ENCODE peak calls at places on chromosomes 2 and 18, in eight cellular contexts. T is astrocyte, Z is A549, Q is pancreas, R is colonic mucosa, S is heart left ventricle, X is OCI-LY7, W is mucosa of descending colon. C is an unnamed sample.

GRCh38 chr2:10668402-10669012 is 21.3 kb downstream of the NOL10 start:
- DNase-seq in T (peak; percentile 26), Z (peak; percentile 72), Q (no peak), R (peak; percentile 49), S (no peak), X (peak; percentile 75), W (no peak), C (no peak)

GRCh38 chr2:62461707-62462106 is 44.3 kb downstream of the TMEM17 start:
- DNase-seq in T (peak; percentile 74), Z (peak; percentile 38), Q (peak; percentile 79), R (no peak), S (no peak), X (no peak), W (no peak), C (no peak)

GRCh38 chr2:68736086-68736485 is 1.5 kb downstream of the ARHGAP25 start:
- DNase-seq in T (no peak), Z (no peak), Q (no peak), R (no peak), S (no peak), X (no peak), W (no peak), C (no peak)

GRCh38 chr2:200619275-200619674 is 33.5 kb downstream of the AOX1 start:
- DNase-seq in T (peak; percentile 27), Z (peak; percentile 62), Q (peak; percentile 48), R (no peak), S (no peak), X (no peak), W (no peak), C (no peak)

GRCh38 chr2:70984228-70984575 is 5.8 kb downstream of the ANKRD53 start:
- DNase-seq in T (no peak), Z (no peak), Q (no peak), R (no peak), S (no peak), X (no peak), W (no peak), C (no peak)

GRCh38 chr2:96485751-96486643 is 19.2 kb downstream of the NEURL3 start:
- DNase-seq in T (peak; percentile 88), Z (no peak), Q (peak; percentile 65), R (peak; percentile 72), S (peak; percentile 75), X (peak; percentile 5), W (peak; percentile 84), C (peak; percentile 88)

GRCh38 chr18:23316986-23317385 is 136.1 kb upstream of the RIOK3 start:
- DNase-seq in T (no peak), Z (no peak), Q (no peak), R (no peak), S (no peak), X (no peak), W (no peak), C (no peak)

GRCh38 chr2:26816893-26817292 is 31.0 kb downstream of the CENPA start:
- DNase-seq in T (no peak), Z (no peak), Q (no peak), R (peak; percentile 33), S (no peak), X (no peak), W (no peak), C (no peak)

GRCh38 chr2:159713691-159714585 is 1.6 kb downstream of the MARCHF7 start:
- DNase-seq in T (peak; percentile 71), Z (no peak), Q (no peak), R (no peak), S (no peak), X (peak; percentile 40), W (no peak), C (no peak)

GRCh38 chr18:64409511-64409910 is 260.6 kb upstream of the LINC00305 start:
- DNase-seq in T (no peak), Z (peak; percentile 4), Q (no peak), R (no peak), S (no peak), X (peak; percentile 33), W (no peak), C (no peak)

GRCh38 chr2:143229952-143230351 is 100.7 kb downstream of the ARHGAP15 start:
- DNase-seq in T (no peak), Z (no peak), Q (no peak), R (no peak), S (no peak), X (no peak), W (no peak), C (no peak)

GRCh38 chr2:1060372-1060771 is 109.7 kb downstream of the SNTG2 start:
- DNase-seq in T (no peak), Z (no peak), Q (no peak), R (no peak), S (no peak), X (no peak), W (no peak), C (no peak)
- TF ChIP-seq CTCF in T (no peak), Z (no peak), Q (no peak), R (no peak), S (no peak), X (no peak), W (no peak), C (no peak)

GRCh38 chr2:238864207-238865014 is 16.5 kb downstream of the TWIST2 start:
- DNase-seq in T (peak; percentile 99), Z (peak; percentile 96), Q (peak; percentile 59), R (peak; percentile 87), S (peak; percentile 61), X (no peak), W (peak; percentile 87), C (peak; percentile 87)

GRCh38 chr2:238863749-238864206 is 15.9 kb downstream of the TWIST2 start:
- DNase-seq in T (no peak), Z (no peak), Q (no peak), R (no peak), S (no peak), X (no peak), W (no peak), C (no peak)

GRCh38 chr2:238866656-238867277 is 18.9 kb downstream of the TWIST2 start:
- DNase-seq in T (no peak), Z (no peak), Q (no peak), R (no peak), S (no peak), X (no peak), W (no peak), C (no peak)

GRCh38 chr2:238865744-238866355 is 18.0 kb downstream of the TWIST2 start:
- DNase-seq in T (no peak), Z (no peak), Q (no peak), R (no peak), S (no peak), X (no peak), W (no peak), C (no peak)

DNA sequence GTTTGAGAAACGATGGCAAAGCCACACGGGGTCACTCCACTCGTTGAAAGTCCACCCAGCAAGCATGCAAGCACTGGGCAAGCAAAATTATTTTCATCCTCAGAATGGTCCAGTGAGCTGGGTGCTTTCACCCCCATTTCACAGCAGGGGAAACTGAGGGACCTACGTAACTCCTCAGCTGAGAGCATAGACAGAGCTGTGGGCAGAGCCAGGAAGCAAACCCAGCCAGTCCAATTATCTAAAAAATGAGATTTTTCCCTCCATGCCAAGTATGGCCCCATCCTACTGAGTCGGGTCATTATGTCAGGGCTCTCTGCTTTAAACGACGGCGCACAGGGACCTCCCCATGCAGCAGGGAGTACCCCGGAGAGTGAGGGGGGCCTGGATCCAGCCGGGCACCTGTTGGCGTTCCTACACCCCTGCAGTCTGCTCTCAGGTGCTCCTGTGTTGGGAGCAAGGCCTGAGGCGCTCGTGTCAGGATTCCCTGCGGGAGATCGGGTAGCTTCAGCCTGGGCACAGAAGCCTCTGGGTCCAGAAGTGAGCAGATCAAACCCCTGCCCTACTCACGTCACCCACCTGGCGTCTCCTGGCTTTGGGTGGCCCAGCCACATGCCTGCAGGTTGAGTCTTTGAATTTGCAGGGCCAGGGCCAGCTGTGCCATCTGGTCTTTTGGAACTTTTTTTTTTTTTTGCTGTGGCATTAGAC is 17.3 kb downstream of the TWIST2 start:
- DNase-seq in T (no peak), Z (no peak), Q (no peak), R (no peak), S (no peak), X (no peak), W (no peak), C (peak; percentile 56)
- H3K4me1 ChIP-seq in T (peaks cover 50% of the 10 kb centered on the region), Z (peaks cover 75% of the 10 kb centered on the region), Q (no peaks in the 10 kb centered on the region), R (peaks cover 4% of the 10 kb centered on the region), S (peaks cover 20% of the 10 kb centered on the region), X (no peaks in the 10 kb centered on the region), W (peaks cover 7% of the 10 kb centered on the region), C (peaks cover 20% of the 10 kb centered on the region)

DNA sequence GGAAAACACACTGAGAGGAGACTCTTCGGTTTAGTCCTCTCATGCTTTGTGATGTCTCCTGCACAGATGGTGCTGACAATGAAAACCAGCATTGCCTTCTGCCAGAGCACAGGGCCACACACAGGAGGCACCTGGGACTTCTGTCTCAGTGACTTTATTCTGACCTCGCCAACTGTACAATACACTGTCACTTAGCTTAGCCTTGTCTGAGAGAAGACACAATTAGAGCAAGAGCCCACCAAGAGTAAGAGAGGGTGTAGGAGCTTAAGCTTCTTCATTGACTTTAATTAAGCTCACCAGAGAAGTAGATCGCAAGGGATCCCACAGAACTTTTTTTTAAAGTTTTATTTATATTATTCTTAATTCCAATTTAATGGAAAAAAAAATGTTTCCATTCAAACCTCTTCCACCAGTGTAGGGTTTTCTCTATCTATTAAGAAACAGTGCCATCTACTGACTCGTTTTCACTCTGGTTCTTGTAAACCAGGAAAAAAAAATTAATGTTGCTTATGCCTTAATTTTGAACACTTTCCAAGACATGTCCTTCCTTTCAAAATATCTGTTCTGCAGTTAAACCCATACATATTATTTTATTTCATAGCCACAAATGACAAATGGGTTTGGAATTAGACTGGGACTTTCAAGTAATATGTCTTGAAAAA is 42.4 kb upstream of the DDX18 start:
- DNase-seq in T (peak; percentile 4), Z (peak; percentile 38), Q (no peak), R (no peak), S (no peak), X (peak; percentile 29), W (no peak), C (no peak)
- TF ChIP-seq CTCF in T (peak; percentile 44), Z (peak; percentile 64), Q (peak; percentile 11), R (no peak), S (peak; percentile 51), X (peak; percentile 78), W (no peak), C (peak; percentile 21)

DNA sequence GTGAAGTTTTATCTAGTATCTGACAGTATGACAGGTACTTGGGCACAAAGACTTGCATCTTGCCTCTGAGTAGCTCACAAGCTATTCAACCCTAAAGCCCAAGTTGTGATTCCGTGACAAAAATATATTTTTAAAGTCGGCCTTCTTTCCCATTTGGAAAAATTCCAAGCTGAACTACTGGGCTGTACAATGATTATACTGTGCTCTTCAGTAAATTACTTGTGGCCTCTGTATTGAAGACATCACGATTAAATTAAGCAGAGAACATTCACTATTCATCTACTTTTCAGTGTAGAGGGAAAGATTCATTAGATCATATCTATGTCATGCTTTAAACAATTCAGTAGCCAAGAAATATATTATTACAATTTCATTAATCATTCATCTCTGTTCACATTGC is 282.2 kb downstream of the CDH2 start:
- DNase-seq in T (no peak), Z (no peak), Q (no peak), R (no peak), S (no peak), X (no peak), W (no peak), C (no peak)
- H3K4me1 ChIP-seq in T (no peaks in the 10 kb centered on the region), Z (no peaks in the 10 kb centered on the region), Q (no peaks in the 10 kb centered on the region), R (no peaks in the 10 kb centered on the region), S (no peaks in the 10 kb centered on the region), X (no peaks in the 10 kb centered on the region), W (no peaks in the 10 kb centered on the region), C (no peaks in the 10 kb centered on the region)

GRCh38 chr2:231613655-231614558 is 21.2 kb downstream of the TEX44 start:
- DNase-seq in T (peak; percentile 71), Z (peak; percentile 84), Q (peak; percentile 80), R (peak; percentile 89), S (peak; percentile 93), X (peak; percentile 99), W (peak; percentile 92), C (peak; percentile 82)
- TF ChIP-seq CTCF in T (no peak), Z (peak; percentile 36), Q (peak; percentile 14), R (no peak), S (peak; percentile 63), X (peak; percentile 45), W (peak; percentile 27), C (no peak)